ENCODE peak calls at places on chromosomes 11 and 22, in seven cellular contexts. Q is IMR-90; N is fibroblast of lung; I is cardiac fibroblast; X is psoas muscle; F is CD8-positive, alpha-beta T cell; U is PC-3. V is an unnamed sample.

GRCh38 chr11:120061036-120061760 is 76.7 kb downstream of the TRIM29 start:
- DNase-seq in Q (no peak), N (peak; percentile 63), I (no peak), X (no peak), F (no peak), U (no peak), V (peak; percentile 20)

GRCh38 chr22:48366056-48366455 is 1461.6 kb downstream of the BRD1 start:
- DNase-seq in Q (no peak), N (no peak), I (no peak), X (no peak), F (no peak), U (no peak), V (no peak)

GRCh38 chr11:1851437-1852180 is 1.3 kb upstream of the LSP1 start:
- DNase-seq in Q (no peak), N (no peak), I (no peak), X (no peak), F (no peak), U (no peak), V (no peak)

GRCh38 chr11:31796523-31797226 is 14.4 kb downstream of the PAX6 start:
- DNase-seq in Q (no peak), N (no peak), I (no peak), X (no peak), F (no peak), U (no peak), V (no peak)

GRCh38 chr22:40418366-40419201 is 48.2 kb downstream of the SGSM3 start:
- DNase-seq in Q (peak; percentile 56), N (no peak), I (no peak), X (no peak), F (peak; percentile 23), U (no peak), V (no peak)

GRCh38 chr11:7143908-7144307 is 55.1 kb downstream of the RBMXL2 start:
- DNase-seq in Q (peak; percentile 2), N (no peak), I (peak; percentile 7), X (no peak), F (no peak), U (peak; percentile 56), V (peak; percentile 48)

GRCh38 chr22:32317524-32317923 is 40.1 kb upstream of the RFPL3 start:
- DNase-seq in Q (no peak), N (no peak), I (no peak), X (no peak), F (no peak), U (no peak), V (no peak)

GRCh38 chr11:9273430-9274336 is 8.5 kb upstream of the DENND5A start:
- DNase-seq in Q (peak; percentile 78), N (peak; percentile 43), I (peak; percentile 44), X (no peak), F (no peak), U (no peak), V (peak; percentile 64)

GRCh38 chr11:94602430-94603372 is 35.5 kb downstream of the PIWIL4 start:
- DNase-seq in Q (peak; percentile 86), N (peak; percentile 77), I (peak; percentile 75), X (peak; percentile 61), F (peak; percentile 11), U (peak; percentile 82), V (peak; percentile 94)

GRCh38 chr11:65861165-65861505 is 902 bp downstream of the MUS81 start:
- DNase-seq in Q (no peak), N (peak; percentile 12), I (no peak), X (no peak), F (no peak), U (peak; percentile 35), V (peak; percentile 28)

GRCh38 chr11:10407055-10407454 is 48.0 kb upstream of the AMPD3 start:
- DNase-seq in Q (peak; percentile 63), N (peak; percentile 35), I (peak; percentile 45), X (no peak), F (no peak), U (peak; percentile 93), V (peak; percentile 97)

GRCh38 chr11:66362481-66363147 is 8.9 kb downstream of the SLC29A2 start:
- DNase-seq in Q (no peak), N (no peak), I (no peak), X (no peak), F (no peak), U (no peak), V (no peak)

GRCh38 chr11:57903441-57904123 is 120.1 kb upstream of the OR9Q1 start:
- DNase-seq in Q (peak; percentile 10), N (peak; percentile 10), I (no peak), X (peak; percentile 10), F (peak; percentile 34), U (peak; percentile 85), V (peak; percentile 95)

GRCh38 chr11:38019072-38019775 is 1421.2 kb upstream of the RAG2 start:
- DNase-seq in Q (no peak), N (peak; percentile 39), I (peak; percentile 57), X (no peak), F (no peak), U (peak; percentile 87), V (peak; percentile 97)

GRCh38 chr11:128903248-128904041 is 12.3 kb downstream of the KCNJ5 start:
- DNase-seq in Q (peak; percentile 59), N (peak; percentile 91), I (no peak), X (peak; percentile 25), F (no peak), U (no peak), V (peak; percentile 88)

DNA sequence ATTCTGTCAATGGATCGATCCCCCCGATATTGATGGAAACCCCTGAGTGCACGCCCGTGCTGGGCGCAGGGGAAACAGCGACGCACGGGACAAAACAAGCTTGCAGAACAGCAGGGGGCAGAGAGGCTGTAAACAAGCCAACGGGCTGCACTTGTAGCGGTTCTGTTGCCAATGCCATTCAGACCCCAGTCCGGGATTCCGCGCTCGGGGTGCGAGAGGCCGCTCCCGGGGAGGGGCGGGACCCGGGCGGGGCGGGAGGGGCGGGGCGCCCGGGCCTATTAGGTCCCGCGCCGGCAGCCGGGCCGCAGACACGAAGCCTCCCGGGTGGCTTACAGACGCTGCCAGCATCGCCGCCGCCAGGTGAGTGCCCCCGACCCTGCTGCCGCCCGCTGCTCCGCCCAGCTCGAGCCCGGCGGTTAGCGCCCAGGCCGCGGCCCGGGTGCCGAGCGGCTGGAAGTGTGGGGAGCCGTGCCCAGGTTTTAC is at the start of gene BIK:
- DNase-seq in Q (no peak), N (no peak), I (peak; percentile 35), X (peak; percentile 34), F (peak; percentile 52), U (peak; percentile 44), V (peak; percentile 53)
- TF ChIP-seq CTCF in Q (peak; percentile 20), N (peak; percentile 14), I (peak; percentile 32), X (no peak), F (peak; percentile 12), U (no peak), V (peak; percentile 27)

GRCh38 chr11:20913113-20913512 is 243.7 kb downstream of the NELL1 start:
- DNase-seq in Q (no peak), N (no peak), I (no peak), X (no peak), F (no peak), U (no peak), V (no peak)
- H3K4me3 ChIP-seq in Q (no peak overlapping the region), N (no peak overlapping the region), I (no peak overlapping the region), X (no peak overlapping the region), F (no peak overlapping the region), U (no peak overlapping the region), V (no peak overlapping the region)

GRCh38 chr22:46738961-46739870 is 1.2 kb upstream of the CERK start:
- DNase-seq in Q (peak; percentile 72), N (peak; percentile 16), I (peak; percentile 45), X (peak; percentile 55), F (peak; percentile 27), U (no peak), V (peak; percentile 92)
- TF ChIP-seq CTCF in Q (peak; percentile 43), N (peak; percentile 6), I (peak; percentile 31), X (peak; percentile 22), F (no peak), U (no peak), V (peak; percentile 61)

GRCh38 chr11:70078095-70078795 is at the start of gene ANO1:
- DNase-seq in Q (peak; percentile 19), N (peak; percentile 27), I (no peak), X (no peak), F (no peak), U (peak; percentile 51), V (peak; percentile 20)
- H3K4me3 ChIP-seq in Q (peak within 1 kb of the TSS; percentile 48), N (peak within 1 kb of the TSS; percentile 22), I (no peak within 1 kb of the TSS), X (peak within 1 kb of the TSS; percentile 58), F (no peak within 1 kb of the TSS), U (peak within 1 kb of the TSS; percentile 78), V (no peak within 1 kb of the TSS)

GRCh38 chr22:45159652-45160462 is 3.9 kb upstream of the NUP50 start:
- DNase-seq in Q (peak; percentile 38), N (peak; percentile 35), I (peak; percentile 72), X (no peak), F (no peak), U (peak; percentile 23), V (no peak)
- TF ChIP-seq CTCF in Q (peak; percentile 6), N (no peak), I (no peak), X (no peak), F (no peak), U (no peak), V (no peak)

GRCh38 chr11:83438438-83438837 is 152.3 kb upstream of the CCDC90B start:
- DNase-seq in Q (no peak), N (no peak), I (no peak), X (no peak), F (no peak), U (no peak), V (no peak)
- H3K4me3 ChIP-seq in Q (no peak overlapping the region), N (no peak overlapping the region), I (no peak overlapping the region), X (no peak overlapping the region), F (no peak overlapping the region), U (no peak overlapping the region), V (no peak overlapping the region)

GRCh38 chr22:24107668-24108067 is 73.6 kb upstream of the SUSD2 start:
- DNase-seq in Q (peak; percentile 90), N (peak; percentile 81), I (peak; percentile 92), X (peak; percentile 89), F (no peak), U (peak; percentile 37), V (peak; percentile 59)
- TF ChIP-seq CTCF in Q (peak; percentile 58), N (peak; percentile 56), I (peak; percentile 77), X (peak; percentile 31), F (no peak), U (no peak), V (peak; percentile 20)

GRCh38 chr11:15113381-15113780 is 1.3 kb upstream of the INSC start:
- DNase-seq in Q (no peak), N (no peak), I (no peak), X (no peak), F (no peak), U (no peak), V (no peak)
- H3K4me3 ChIP-seq in Q (no peak overlapping the region), N (no peak overlapping the region), I (no peak overlapping the region), X (no peak overlapping the region), F (no peak overlapping the region), U (no peak overlapping the region), V (no peak overlapping the region)

V was measured in epithelial cell of esophagus.